ENCODE peak calls at places on chromosomes 2 and 18, in five cellular contexts. B is SK-N-SH, L is K562, C is HepG2, O is GM12878. Q is an unnamed sample.

GRCh38 chr2:220334871-220335590 is 707.6 kb downstream of the SLC4A3 start:
- DNase-seq in B (no peak), L (no peak), O (no peak), C (no peak), Q (no peak)

GRCh38 chr2:8583400-8584173 is 98.3 kb upstream of the ID2 start:
- DNase-seq in O (peak), B (no peak), L (peak), C (peak), Q (peak)

GRCh38 chr2:100983684-100984310 is 18.3 kb upstream of the RPL31 start:
- DNase-seq in L (no peak), C (no peak), B (no peak), O (no peak), Q (no peak)

GRCh38 chr2:12479042-12479601 is 237.6 kb upstream of the TRIB2 start:
- DNase-seq in L (peak), O (no peak), C (no peak), B (no peak), Q (no peak)

GRCh38 chr18:59733411-59733810 is 36.2 kb upstream of the CCBE1 start:
- DNase-seq in O (no peak), C (no peak), L (no peak), B (no peak), Q (no peak)

GRCh38 chr2:110802213-110802932 is 70.0 kb downstream of the ACOXL start:
- DNase-seq in B (no peak), O (no peak), C (no peak), L (no peak), Q (no peak)

GRCh38 chr2:185372188-185372587 is 366.4 kb upstream of the FSIP2 start:
- DNase-seq in O (no peak), B (no peak), C (no peak), L (no peak), Q (no peak)

GRCh38 chr2:135775420-135775819 is 33.8 kb downstream of the UBXN4 start:
- DNase-seq in L (no peak), C (no peak), B (no peak), O (no peak), Q (no peak)

GRCh38 chr18:70165936-70166335 is 39.6 kb downstream of the RTTN start:
- DNase-seq in C (no peak), B (no peak), L (no peak), O (peak), Q (no peak)

GRCh38 chr2:47304654-47305053 is 98.3 kb upstream of the MSH2 start:
- DNase-seq in C (no peak), B (no peak), O (no peak), L (no peak), Q (no peak)

GRCh38 chr2:189519631-189520387 is 60.8 kb downstream of the SLC40A1 start:
- DNase-seq in O (no peak), L (no peak), C (no peak), B (no peak), Q (no peak)

GRCh38 chr18:50044402-50044801 is 150.5 kb downstream of the MYO5B start:
- DNase-seq in C (no peak), O (no peak), B (peak), L (no peak), Q (no peak)

GRCh38 chr2:67046568-67046967 is 350.6 kb upstream of the ETAA1 start:
- DNase-seq in O (no peak), B (no peak), C (no peak), L (no peak), Q (no peak)

GRCh38 chr18:80194874-80195570 is 52.3 kb downstream of the PARD6G start:
- DNase-seq in O (peak), L (no peak), C (no peak), B (no peak), Q (no peak)

GRCh38 chr18:35998967-35999366 is 26.5 kb downstream of the RMP24 start:
- DNase-seq in C (no peak), L (peak), O (no peak), B (peak), Q (peak)

GRCh38 chr2:53593891-53594585 is 173.6 kb upstream of the CHAC2 start:
- DNase-seq in L (no peak), B (no peak), O (no peak), C (no peak), Q (no peak)

GRCh38 chr2:95053543-95053942 is 28.0 kb downstream of the MAL start:
- DNase-seq in O (no peak), C (peak), B (no peak), L (peak), Q (no peak)

GRCh38 chr18:49013961-49014604 is 63.3 kb upstream of the SMAD7 start:
- DNase-seq in C (no peak), O (no peak), L (no peak), B (no peak), Q (no peak)

GRCh38 chr2:203751886-203752285 is 45.4 kb downstream of the CD28 start:
- DNase-seq in O (no peak), C (no peak), L (no peak), B (no peak), Q (no peak)

GRCh38 chr2:102013200-102014040 is 21.7 kb downstream of the IL1R2 start:
- DNase-seq in O (no peak), L (no peak), C (no peak), B (no peak), Q (no peak)

GRCh38 chr2:239399404-239399999 is 1.3 kb downstream of the HDAC4 start:
- DNase-seq in L (peak), B (peak), O (no peak), C (peak), Q (no peak)

GRCh38 chr18:61833978-61834377 is 58.8 kb downstream of the RNF152 start:
- DNase-seq in B (no peak), O (no peak), L (no peak), C (no peak), Q (no peak)

GRCh38 chr18:37484893-37485834 is 80.4 kb downstream of the CELF4 start:
- DNase-seq in C (no peak), O (no peak), L (peak), B (no peak), Q (peak)

GRCh38 chr2:239381709-239382134 is 19.1 kb downstream of the HDAC4 start:
- DNase-seq in C (no peak), B (peak), L (no peak), O (peak), Q (no peak)

GRCh38 chr2:191677091-191677645 is 768 bp upstream of the NABP1 start:
- DNase-seq in L (peak), O (no peak), C (peak), B (peak), Q (peak)

GRCh38 chr2:45046786-45047185 is 37.5 kb upstream of the SIX2 start:
- DNase-seq in B (no peak), L (no peak), C (no peak), O (no peak), Q (no peak)

GRCh38 chr2:67701011-67701410 is 303.9 kb downstream of the ETAA1 start:
- DNase-seq in O (no peak), B (no peak), L (no peak), C (no peak), Q (no peak)

GRCh38 chr2:169965495-169965894 is 138.2 kb downstream of the UBR3 start:
- DNase-seq in O (no peak), L (no peak), C (no peak), B (no peak), Q (no peak)

GRCh38 chr18:6776193-6776592 is 46.7 kb downstream of the ARHGAP28 start:
- DNase-seq in C (no peak), B (no peak), L (no peak), O (no peak), Q (no peak)

GRCh38 chr18:57469884-57470283 is 34.7 kb downstream of the ONECUT2 start:
- DNase-seq in L (no peak), C (no peak), O (no peak), B (no peak), Q (no peak)

GRCh38 chr18:54338230-54338629 is 19.4 kb downstream of the STARD6 start:
- DNase-seq in B (no peak), O (no peak), L (no peak), C (no peak), Q (no peak)

DNA sequence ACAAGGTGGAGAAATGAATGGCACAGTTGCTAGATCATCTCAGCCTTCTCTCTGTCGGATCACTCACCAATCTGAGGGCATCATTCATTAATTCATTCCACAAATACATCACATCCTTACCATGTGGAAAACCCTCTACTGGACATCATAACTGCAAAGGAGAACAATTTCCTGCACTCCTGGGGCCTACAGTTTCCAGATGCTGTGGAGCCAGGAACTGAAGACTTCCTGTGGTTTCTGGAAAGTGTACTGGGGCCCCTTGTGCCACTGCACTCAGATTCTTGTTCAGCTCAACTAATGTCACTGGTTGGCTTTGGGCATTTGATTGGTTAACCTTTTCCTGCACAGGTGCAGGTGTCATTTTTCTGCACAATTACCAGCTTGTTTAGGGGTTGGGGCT is 427.2 kb downstream of the TSN start:
- DNase-seq in L (no peak), O (no peak), C (no peak), B (no peak), Q (no peak)
- TF ChIP-seq FOXM1 in L (no peak), O (no peak), C (no peak), B (no peak), Q (no peak)

DNA sequence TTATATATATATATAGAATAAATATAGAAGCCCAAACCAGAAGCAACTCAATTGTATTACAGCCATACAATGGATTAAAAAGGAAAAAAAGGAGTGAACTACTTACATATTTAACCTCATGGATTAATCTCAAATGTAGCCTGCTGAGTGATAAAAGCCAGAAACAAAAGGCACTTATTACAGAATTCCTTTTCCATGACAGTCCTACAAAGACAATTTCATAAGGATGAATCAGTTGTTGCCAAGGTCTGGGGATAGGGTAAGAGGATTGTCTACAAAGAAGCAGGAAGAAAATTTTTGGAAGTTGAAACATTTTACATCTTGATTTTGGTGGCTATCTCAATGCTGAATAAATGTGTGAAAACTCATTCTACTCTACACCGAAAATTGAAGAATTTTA is 103.9 kb upstream of the DCC start:
- DNase-seq in B (no peak), C (no peak), L (no peak), O (no peak), Q (no peak)
- TF ChIP-seq FOXM1 in B (no peak), C (no peak), L (no peak), O (no peak), Q (no peak)

GRCh38 chr18:3151379-3152264 is 68.1 kb downstream of the MYOM1 start:
- DNase-seq in O (no peak), L (peak), B (peak), C (peak), Q (peak)
- TF ChIP-seq FOXM1 in O (no peak), L (no peak), B (no peak), C (no peak), Q (no peak)

GRCh38 chr18:45198526-45198925 is 416.8 kb upstream of the SLC14A2 start:
- DNase-seq in L (no peak), O (no peak), C (no peak), B (no peak), Q (no peak)
- TF ChIP-seq FOXM1 in L (no peak), O (no peak), C (no peak), B (no peak), Q (no peak)

DNA sequence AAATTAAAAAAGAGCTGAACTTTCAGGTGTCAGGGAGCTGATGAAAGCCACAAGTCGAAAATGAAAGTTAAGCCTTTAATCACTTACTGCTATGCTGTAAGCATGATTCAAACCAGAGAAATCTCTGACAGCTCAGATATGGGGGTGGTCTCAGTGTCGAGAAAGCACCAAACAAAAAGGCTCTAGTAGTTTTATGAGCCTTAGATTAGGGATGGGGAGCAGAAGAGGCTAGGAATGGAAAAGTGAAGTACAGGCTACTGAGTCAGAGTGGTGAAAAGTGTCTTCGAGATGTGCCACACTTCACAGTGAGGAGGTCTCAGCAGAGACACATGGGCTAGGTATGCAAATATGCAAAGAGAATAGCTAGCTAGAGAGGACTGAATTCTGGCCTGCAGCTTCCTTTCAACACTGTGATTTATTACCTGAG is 482.2 kb downstream of the SPAG16 start:
- DNase-seq in L (no peak), B (no peak), O (peak), C (no peak), Q (no peak)
- TF ChIP-seq FOXM1 in L (no peak), B (no peak), O (no peak), C (no peak), Q (no peak)

Q was measured in HEK293T.